ENCODE peak calls at places on chromosomes 7 and 10, in ten cellular contexts. H is ovary, S is H54, U is uterus, K is stomach, W is gastrocnemius medialis, A is A549, E is tibial nerve, L is Peyer's patch, X is adrenal gland. F is an unnamed sample.

GRCh38 chr10:122295423-122295947 is 24.4 kb downstream of the BTBD16 start:
- DNase-seq in H (no peak), U (no peak), E (no peak), X (no peak), S (no peak), A (no peak), W (no peak), K (no peak), L (no peak), F (no peak)

GRCh38 chr7:44110724-44111635 is 6.8 kb downstream of the AEBP1 start:
- DNase-seq in K (no peak), W (no peak), A (no peak), E (no peak), U (no peak), H (peak), S (no peak), L (no peak), X (no peak), F (no peak)

GRCh38 chr7:34748244-34749039 is 90.4 kb downstream of the NPSR1 start:
- DNase-seq in L (peak), E (no peak), H (peak), W (peak), X (peak), S (peak), U (no peak), A (peak), K (peak), F (no peak)

GRCh38 chr7:158620418-158620817 is 32.8 kb upstream of the PTPRN2 start:
- DNase-seq in E (no peak), X (no peak), S (no peak), L (no peak), A (no peak), U (no peak), K (no peak), W (no peak), H (no peak), F (no peak)

GRCh38 chr7:103902917-103903316 is 86.5 kb downstream of the RELN start:
- DNase-seq in A (no peak), W (no peak), E (no peak), K (no peak), S (no peak), H (no peak), U (no peak), X (no peak), L (no peak), F (no peak)

GRCh38 chr7:157900011-157900410 is 563.2 kb downstream of the DNAJB6 start:
- DNase-seq in E (no peak), A (no peak), H (no peak), W (no peak), U (no peak), K (no peak), X (no peak), L (no peak), S (no peak), F (no peak)

GRCh38 chr10:79331709-79332108 is 15.6 kb upstream of the PPIF start:
- DNase-seq in K (no peak), A (peak), U (no peak), W (no peak), H (peak), S (peak), L (no peak), E (no peak), X (peak), F (no peak)

GRCh38 chr10:101304316-101304715 is 49.6 kb upstream of the BTRC start:
- DNase-seq in K (no peak), H (no peak), L (no peak), X (no peak), S (no peak), U (no peak), E (no peak), W (no peak), A (no peak), F (no peak)

GRCh38 chr7:19560111-19560883 is 148.5 kb downstream of the POLR1F start:
- DNase-seq in W (no peak), L (no peak), U (no peak), A (no peak), H (no peak), E (no peak), K (no peak), S (no peak), X (no peak), F (no peak)

GRCh38 chr7:89773594-89773993 is 380.7 kb upstream of the STEAP1 start:
- DNase-seq in W (no peak), K (no peak), U (no peak), E (no peak), A (no peak), X (no peak), H (no peak), L (no peak), S (no peak), F (no peak)

GRCh38 chr10:76111986-76112825 is 680.8 kb downstream of the LRMDA start:
- DNase-seq in E (no peak), X (no peak), L (no peak), A (no peak), H (no peak), U (no peak), W (no peak), S (no peak), K (no peak), F (no peak)

GRCh38 chr7:116139007-116139406 is 71.3 kb upstream of the TES start:
- DNase-seq in X (no peak), K (no peak), U (no peak), A (no peak), S (no peak), H (no peak), L (no peak), E (no peak), W (no peak), F (no peak)

GRCh38 chr10:29007748-29008610 is 280.9 kb upstream of the LYZL1 start:
- DNase-seq in U (no peak), E (peak), L (no peak), S (no peak), W (no peak), H (no peak), X (no peak), K (no peak), A (no peak), F (no peak)

GRCh38 chr7:148697256-148697841 is 1.4 kb upstream of the CUL1 start:
- DNase-seq in S (no peak), X (peak), A (no peak), H (peak), E (peak), L (no peak), U (peak), W (peak), K (no peak), F (peak)

GRCh38 chr7:103597606-103598005 is 151.6 kb upstream of the SLC26A5 start:
- DNase-seq in E (no peak), A (no peak), X (no peak), K (no peak), S (no peak), W (no peak), H (no peak), U (no peak), L (no peak), F (no peak)

GRCh38 chr7:42123716-42124115 is 113.3 kb downstream of the GLI3 start:
- DNase-seq in A (no peak), L (no peak), E (no peak), W (no peak), X (no peak), K (no peak), U (no peak), H (no peak), S (no peak), F (no peak)

GRCh38 chr7:41977165-41977651 is 259.8 kb downstream of the GLI3 start:
- DNase-seq in S (no peak), L (no peak), U (no peak), E (peak), W (peak), K (no peak), H (no peak), A (peak), X (no peak), F (no peak)

GRCh38 chr7:94838717-94839116 is 68.7 kb upstream of the PPP1R9A start:
- DNase-seq in E (no peak), L (no peak), K (no peak), W (no peak), A (no peak), H (no peak), X (no peak), S (no peak), U (no peak), F (no peak)

GRCh38 chr7:37918526-37918925 is 1.9 kb upstream of the SFRP4 start:
- DNase-seq in W (no peak), U (no peak), L (no peak), X (no peak), K (no peak), E (no peak), H (no peak), A (no peak), S (no peak), F (no peak)

GRCh38 chr7:37921340-37921805 is 933 bp downstream of the EPDR1 start:
- DNase-seq in W (peak), S (peak), K (no peak), E (peak), U (peak), L (peak), H (peak), X (peak), A (no peak), F (no peak)

GRCh38 chr7:37921876-37922275 is 1.4 kb downstream of the EPDR1 start:
- DNase-seq in S (no peak), A (no peak), E (no peak), H (no peak), W (peak), X (no peak), L (no peak), K (no peak), U (no peak), F (no peak)

GRCh38 chr7:37920305-37920618 is 178 bp upstream of the EPDR1 start:
- DNase-seq in W (no peak), H (no peak), U (no peak), S (no peak), E (no peak), A (no peak), X (no peak), L (no peak), K (no peak), F (no peak)

GRCh38 chr7:37920619-37921339 is at the start of gene EPDR1:
- DNase-seq in E (peak), L (peak), S (peak), A (peak), W (peak), U (peak), K (no peak), H (peak), X (peak), F (peak)
- TF ChIP-seq POLR2A in E (peak), L (peak), S (peak), A (peak), W (peak), U (peak), K (no peak), H (no peak), X (peak), F (no peak)

DNA sequence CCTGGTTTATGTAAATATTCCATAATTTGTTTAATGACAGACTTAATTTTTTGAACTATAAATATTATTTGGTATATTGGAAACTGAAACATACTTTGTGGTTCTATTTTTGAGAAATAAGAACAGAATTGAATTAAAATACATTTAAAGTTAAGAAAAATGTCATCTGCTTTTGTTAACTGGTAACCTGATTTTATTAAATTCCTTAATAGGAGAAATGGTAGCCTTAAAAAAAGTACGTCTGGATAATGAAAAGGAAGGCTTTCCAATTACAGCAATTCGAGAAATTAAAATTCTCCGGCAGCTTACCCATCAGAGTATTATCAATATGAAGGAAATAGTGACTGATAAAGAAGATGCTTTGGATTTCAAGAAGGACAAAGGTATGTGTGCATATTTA is 51.6 kb downstream of the CDK13 start:
- DNase-seq in X (no peak), H (no peak), U (no peak), E (no peak), W (no peak), K (no peak), S (no peak), L (no peak), A (no peak), F (no peak)
- TF ChIP-seq POLR2A in X (no peak), H (no peak), U (no peak), E (no peak), W (no peak), K (no peak), S (no peak), L (no peak), A (no peak), F (no peak)

GRCh38 chr10:2658780-2659179 is 408.6 kb upstream of the PFKP start:
- DNase-seq in H (no peak), A (no peak), E (no peak), X (no peak), U (no peak), S (no peak), L (no peak), W (no peak), K (no peak), F (no peak)

GRCh38 chr10:2665772-2666171 is 401.6 kb upstream of the PFKP start:
- DNase-seq in W (no peak), L (no peak), A (no peak), S (no peak), U (no peak), H (no peak), E (no peak), K (no peak), X (no peak), F (no peak)

DNA sequence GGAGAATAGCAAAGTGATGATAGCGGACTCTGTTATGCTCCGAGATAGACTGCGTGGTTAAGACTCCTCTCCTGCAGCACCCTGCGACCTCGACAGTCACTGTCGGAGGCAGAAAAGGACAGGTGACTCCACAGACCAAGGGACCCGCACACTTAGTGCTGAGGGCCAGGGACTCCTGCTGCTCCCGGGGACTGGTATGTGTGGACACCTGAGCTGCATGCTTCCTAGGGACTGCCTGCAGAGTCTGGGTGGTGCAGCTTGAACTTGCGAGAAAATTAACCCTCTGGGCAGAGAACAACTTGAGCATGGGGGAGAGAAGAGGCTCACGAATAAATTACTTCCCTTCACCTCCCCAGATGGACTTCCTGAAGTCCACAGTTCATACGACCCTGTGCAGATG is 407.0 kb upstream of the PFKP start:
- DNase-seq in L (no peak), E (no peak), H (no peak), X (no peak), S (no peak), W (no peak), K (no peak), A (no peak), U (no peak), F (no peak)
- TF ChIP-seq POLR2A in L (no peak), E (no peak), H (no peak), X (no peak), S (no peak), W (no peak), K (no peak), A (no peak), U (no peak), F (no peak)

GRCh38 chr7:82655965-82656364 is 212.4 kb upstream of the CACNA2D1 start:
- DNase-seq in A (no peak), L (no peak), H (no peak), K (no peak), W (no peak), E (no peak), U (no peak), S (no peak), X (no peak), F (no peak)
- TF ChIP-seq POLR2A in A (no peak), L (no peak), H (no peak), K (no peak), W (no peak), E (no peak), U (no peak), S (no peak), X (no peak), F (no peak)

GRCh38 chr10:62038609-62039190 is 137.2 kb downstream of the ARID5B start:
- DNase-seq in H (peak), X (peak), A (peak), L (peak), W (peak), K (peak), S (peak), E (peak), U (peak), F (peak)
- TF ChIP-seq POLR2A in H (no peak), X (no peak), A (no peak), L (no peak), W (no peak), K (no peak), S (no peak), E (no peak), U (no peak), F (no peak)

F was measured in lower leg skin.